ENCODE peak calls at places on chromosome 13, in four cellular contexts. U, T, Q and V are unnamed samples.
A peak's percentile ranks its signal among the peaks of the same experiment; 100 is the strongest.

GRCh38 chr13:113906566-113906965 is 42.7 kb upstream of the GAS6 start:
- DNase-seq in Q (no peak), T (no peak), U (no peak), V (no peak)

GRCh38 chr13:70668293-70668692 is 560.0 kb upstream of the KLHL1 start:
- DNase-seq in U (no peak), T (no peak), Q (peak; percentile 14), V (no peak)

GRCh38 chr13:28408235-28408848 is 86.6 kb downstream of the FLT1 start:
- DNase-seq in U (no peak), T (no peak), Q (no peak), V (no peak)

GRCh38 chr13:45490068-45490467 is 25.3 kb downstream of the COG3 start:
- DNase-seq in Q (peak; percentile 5), U (no peak), T (peak; percentile 24), V (peak; percentile 1)

GRCh38 chr13:31895687-31896086 is 135.9 kb upstream of the FRY start:
- DNase-seq in U (no peak), T (no peak), Q (no peak), V (no peak)

GRCh38 chr13:112229992-112230872 is 145.9 kb upstream of the SPACA7 start:
- DNase-seq in T (no peak), Q (no peak), U (no peak), V (no peak)

GRCh38 chr13:87123987-87124784 is 547.0 kb upstream of the SLITRK5 start:
- DNase-seq in U (no peak), T (peak; percentile 65), Q (peak; percentile 0), V (no peak)

GRCh38 chr13:103188688-103189326 is 122.6 kb upstream of the SLC10A2 start:
- DNase-seq in T (peak; percentile 45), Q (no peak), U (no peak), V (no peak)

GRCh38 chr13:26305676-26306075 is 51.7 kb downstream of the CDK8 start:
- DNase-seq in T (no peak), Q (no peak), U (no peak), V (no peak)

GRCh38 chr13:110436276-110436675 is 125.2 kb downstream of the RAB20 start:
- DNase-seq in T (no peak), U (no peak), Q (no peak), V (no peak)

GRCh38 chr13:26973946-26974345 is 197.7 kb downstream of the USP12 start:
- DNase-seq in T (no peak), Q (no peak), U (no peak), V (no peak)

GRCh38 chr13:35716186-35716585 is 239.7 kb upstream of the MAB21L1 start:
- DNase-seq in T (no peak), U (no peak), Q (peak; percentile 16), V (no peak)

GRCh38 chr13:23871616-23872220 is 17.5 kb downstream of the MIPEP start:
- DNase-seq in U (no peak), T (peak; percentile 69), Q (no peak), V (no peak)

GRCh38 chr13:75514080-75515040 is 23.3 kb downstream of the COMMD6 start:
- DNase-seq in U (no peak), Q (no peak), T (no peak), V (no peak)

GRCh38 chr13:30119476-30119875 is 187.9 kb downstream of the KATNAL1 start:
- DNase-seq in U (no peak), Q (no peak), T (peak; percentile 86), V (no peak)

GRCh38 chr13:106446011-106446410 is 89.5 kb downstream of the EFNB2 start:
- DNase-seq in U (no peak), Q (no peak), T (no peak), V (no peak)

GRCh38 chr13:52447354-52447753 is 3.1 kb downstream of the VPS36 start:
- DNase-seq in T (no peak), U (no peak), Q (no peak), V (no peak)

GRCh38 chr13:112849500-112849899 is 119.5 kb upstream of the MCF2L start:
- DNase-seq in U (no peak), Q (peak; percentile 16), T (no peak), V (no peak)

GRCh38 chr13:37481005-37481857 is 117.3 kb downstream of the POSTN start:
- DNase-seq in Q (no peak), T (no peak), U (no peak), V (no peak)